ENCODE peak calls at places on chromosome 9, in six cellular contexts. V, N, S, C, T and Y are unnamed samples.

GRCh38 chr9:38208206-38208901 is 139.3 kb upstream of the SHB start:
- DNase-seq in V (no peak), N (no peak), S (no peak), C (no peak), T (no peak), Y (no peak)

GRCh38 chr9:115733736-115734135 is 419.9 kb upstream of the PAPPA start:
- DNase-seq in V (no peak), N (no peak), S (no peak), C (no peak), T (no peak), Y (no peak)

GRCh38 chr9:136695955-136696354 is 8.7 kb upstream of the AGPAT2 start:
- DNase-seq in V (no peak), N (no peak), S (no peak), C (peak), T (no peak), Y (peak)

GRCh38 chr9:89738137-89738932 is 133.5 kb downstream of the GADD45G start:
- DNase-seq in V (no peak), N (no peak), S (no peak), C (no peak), T (no peak), Y (no peak)

GRCh38 chr9:94173632-94174031 is 85.5 kb upstream of the ZNF169 start:
- DNase-seq in V (no peak), N (no peak), S (no peak), C (no peak), T (no peak), Y (no peak)

GRCh38 chr9:16316911-16317817 is 553.3 kb downstream of the BNC2 start:
- DNase-seq in V (no peak), N (no peak), S (no peak), C (no peak), T (no peak), Y (no peak)

GRCh38 chr9:81653240-81653639 is 36.1 kb downstream of the TLE1 start:
- DNase-seq in V (no peak), N (peak), S (no peak), C (no peak), T (no peak), Y (no peak)

GRCh38 chr9:69981686-69982450 is 61.8 kb upstream of the MAMDC2 start:
- DNase-seq in V (no peak), N (peak), S (no peak), C (no peak), T (no peak), Y (no peak)

GRCh38 chr9:90095682-90096081 is 490.9 kb downstream of the GADD45G start:
- DNase-seq in V (no peak), N (no peak), S (no peak), C (peak), T (peak), Y (no peak)

GRCh38 chr9:126980231-126980630 is 65.6 kb downstream of the RALGPS1 start:
- DNase-seq in V (no peak), N (no peak), S (no peak), C (no peak), T (no peak), Y (no peak)

GRCh38 chr9:83133316-83133715 is 70.4 kb upstream of the RASEF start:
- DNase-seq in V (no peak), N (no peak), S (no peak), C (no peak), T (no peak), Y (no peak)

GRCh38 chr9:77511525-77511924 is 136.6 kb downstream of the GNA14 start:
- DNase-seq in V (no peak), N (no peak), S (no peak), C (no peak), T (no peak), Y (no peak)

GRCh38 chr9:97632992-97633858 is at the start of the genes NCBP1 and TSTD2:
- DNase-seq in V (peak), N (peak), S (peak), C (peak), T (peak), Y (peak)

GRCh38 chr9:5843450-5844249 is 10.7 kb upstream of the ERMP1 start:
- DNase-seq in V (no peak), N (peak), S (no peak), C (no peak), T (peak), Y (peak)

GRCh38 chr9:137570566-137570965 is 8.2 kb downstream of the DPH7 start:
- DNase-seq in V (no peak), N (no peak), S (no peak), C (no peak), T (no peak), Y (no peak)

GRCh38 chr9:91536211-91536691 is 112.6 kb upstream of the NFIL3 start:
- DNase-seq in V (no peak), N (peak), S (no peak), C (peak), T (no peak), Y (no peak)

GRCh38 chr9:2018764-2019548 is 3.8 kb downstream of the SMARCA2 start:
- DNase-seq in V (no peak), N (no peak), S (no peak), C (no peak), T (no peak), Y (no peak)

GRCh38 chr9:4137755-4138154 is 162.1 kb downstream of the GLIS3 start:
- DNase-seq in V (no peak), N (peak), S (no peak), C (no peak), T (no peak), Y (no peak)

GRCh38 chr9:134375011-134375390 is 48.7 kb downstream of the RXRA start:
- DNase-seq in V (peak), N (peak), S (peak), C (no peak), T (no peak), Y (peak)

GRCh38 chr9:16207161-16207560 is 654.3 kb downstream of the CCDC171 start:
- DNase-seq in V (peak), N (peak), S (peak), C (no peak), T (no peak), Y (no peak)

GRCh38 chr9:93041108-93041802 is 17.2 kb upstream of the SUSD3 start:
- DNase-seq in V (no peak), N (no peak), S (no peak), C (no peak), T (no peak), Y (no peak)

GRCh38 chr9:128575469-128575868 is 23.1 kb downstream of the SPTAN1 start:
- DNase-seq in V (no peak), N (peak), S (no peak), C (peak), T (no peak), Y (no peak)
- H3K27ac ChIP-seq in V (peak), N (peak), S (peak), C (peak), T (no peak), Y (no peak)

GRCh38 chr9:95752129-95752731 is 123.3 kb upstream of the ERCC6L2 start:
- DNase-seq in V (no peak), N (no peak), S (no peak), C (no peak), T (no peak), Y (no peak)
- H3K4me3 ChIP-seq in V (no peak), N (no peak), S (peak), C (no peak), T (no peak), Y (no peak)

DNA sequence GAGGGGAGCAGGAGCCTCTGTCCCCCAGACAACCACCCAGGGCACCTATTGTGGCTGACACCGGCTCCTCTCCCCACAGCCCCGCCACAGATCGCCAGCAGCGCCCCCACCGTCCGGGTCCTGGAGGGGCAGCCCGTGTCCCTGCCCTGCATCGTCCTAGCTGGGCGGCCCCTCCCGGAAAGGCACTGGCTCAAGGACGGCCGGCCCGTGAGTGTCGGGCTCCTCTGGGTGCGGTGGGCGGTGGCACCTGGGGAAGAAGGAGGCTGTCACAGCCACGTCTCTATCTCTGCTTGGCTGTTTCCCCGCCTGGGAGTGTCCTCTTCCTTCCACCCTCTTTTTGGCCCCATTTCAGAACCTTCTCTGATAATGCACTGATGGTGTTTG is 55.1 kb downstream of the HMCN2 start:
- DNase-seq in V (no peak), N (no peak), S (no peak), C (peak), T (peak), Y (peak)
- TF ChIP-seq CTCF in V (no peak), N (no peak), S (peak), C (no peak), T (no peak), Y (no peak)

GRCh38 chr9:132283165-132283564 is 71.6 kb downstream of the SETX start:
- DNase-seq in V (no peak), N (no peak), S (no peak), C (no peak), T (no peak), Y (no peak)
- H3K27ac ChIP-seq in V (no peak), N (no peak), S (no peak), C (no peak), T (no peak), Y (no peak)

GRCh38 chr9:13035822-13036221 is 243.7 kb downstream of the MPDZ start:
- DNase-seq in V (no peak), N (no peak), S (no peak), C (no peak), T (no peak), Y (no peak)

GRCh38 chr9:13032585-13032984 is 246.9 kb downstream of the MPDZ start:
- DNase-seq in V (no peak), N (no peak), S (no peak), C (no peak), T (no peak), Y (no peak)

GRCh38 chr9:13034696-13035006 is 244.8 kb downstream of the MPDZ start:
- DNase-seq in V (no peak), N (no peak), S (no peak), C (no peak), T (no peak), Y (no peak)

DNA sequence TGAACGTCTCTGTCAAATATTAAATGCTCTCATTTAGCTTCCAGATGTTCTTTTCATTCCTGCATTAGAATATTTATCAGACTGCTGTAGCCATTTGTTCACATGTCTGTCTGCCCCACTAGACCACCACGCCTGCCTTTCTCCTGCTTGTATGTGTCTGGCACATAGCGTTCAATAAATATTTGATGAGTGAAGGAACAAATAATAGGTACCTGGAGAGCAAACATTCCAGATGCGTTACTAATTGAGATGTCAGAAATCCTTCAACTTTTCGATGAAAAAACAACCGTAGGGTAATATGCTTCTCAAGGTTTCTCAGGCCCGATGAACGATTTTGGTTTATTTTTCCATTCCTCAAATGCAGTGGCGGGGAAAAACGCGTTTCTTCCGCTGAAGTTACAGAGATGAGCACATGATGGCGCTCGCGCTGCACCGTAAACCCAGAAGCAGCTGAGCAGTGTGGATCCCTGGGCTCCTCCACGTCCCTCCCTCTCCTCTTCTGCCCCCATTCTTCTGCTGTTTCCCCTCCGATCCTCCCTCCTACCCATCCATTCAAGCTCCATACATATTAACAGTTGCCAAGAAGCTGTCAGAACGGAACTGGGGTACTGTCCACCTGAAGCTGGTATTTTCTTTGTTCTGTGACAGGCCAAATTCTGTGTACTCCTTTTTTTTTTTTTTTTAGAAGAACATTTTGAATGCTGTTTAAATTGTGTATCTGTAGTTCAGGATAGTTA is 245.4 kb downstream of the MPDZ start:
- DNase-seq in V (peak), N (peak), S (peak), C (peak), T (peak), Y (peak)
- H3K4me3 ChIP-seq in V (no peak), N (no peak), S (peak), C (no peak), T (peak), Y (no peak)